ENCODE peak calls at places on chromosome 4, in four cellular contexts. Z is uterus, R is OCI-LY7, Y is HFF-Myc. P is an unnamed sample.

GRCh38 chr4:152990471-152991131 is 54.5 kb downstream of the FHDC1 start:
- DNase-seq in Z (no peak), Y (no peak), R (no peak), P (no peak)

GRCh38 chr4:675036-675804 is 878 bp downstream of the MYL5 start:
- DNase-seq in Z (no peak), R (peak), Y (no peak), P (no peak)

GRCh38 chr4:7206856-7207567 is 14.7 kb downstream of the SORCS2 start:
- DNase-seq in R (no peak), Z (peak), Y (peak), P (peak)

GRCh38 chr4:7147661-7148310 is 44.6 kb upstream of the SORCS2 start:
- DNase-seq in Z (no peak), R (no peak), Y (no peak), P (no peak)

GRCh38 chr4:71680706-71681105 is 103.2 kb downstream of the GC start:
- DNase-seq in R (no peak), Z (no peak), Y (no peak), P (no peak)

GRCh38 chr4:76251448-76252270 is at the start of gene FAM47E:
- DNase-seq in Y (no peak), Z (peak), R (no peak), P (no peak)

GRCh38 chr4:105601406-105601805 is 49.0 kb downstream of the ARHGEF38 start:
- DNase-seq in Z (no peak), Y (no peak), R (no peak), P (no peak)

GRCh38 chr4:89681219-89681618 is 155.7 kb downstream of the SNCA start:
- DNase-seq in Z (no peak), Y (no peak), R (no peak), P (no peak)

GRCh38 chr4:158523990-158524545 is 2.4 kb downstream of the RXFP1 start:
- DNase-seq in Z (no peak), Y (no peak), R (no peak), P (peak)

GRCh38 chr4:128812360-128812958 is 3.0 kb downstream of the JADE1 start:
- DNase-seq in R (peak), Z (no peak), Y (peak), P (no peak)

GRCh38 chr4:39427477-39428119 is 20.9 kb downstream of the KLB start:
- DNase-seq in R (no peak), Z (no peak), Y (no peak), P (no peak)
- H3K4me3 ChIP-seq in R (no peak), Z (no peak), Y (no peak), P (no peak)

GRCh38 chr4:138242076-138242829 is at the start of gene SLC7A11:
- DNase-seq in Y (peak), R (peak), Z (peak), P (peak)

GRCh38 chr4:138242830-138243149 is 641 bp upstream of the SLC7A11 start:
- DNase-seq in Z (no peak), Y (no peak), R (no peak), P (no peak)

GRCh38 chr4:138243369-138243768 is 1.2 kb upstream of the SLC7A11 start:
- DNase-seq in R (no peak), Z (no peak), Y (no peak), P (no peak)

GRCh38 chr4:138239496-138239895 is 2.7 kb downstream of the SLC7A11 start:
- DNase-seq in Y (no peak), R (no peak), Z (no peak), P (no peak)

DNA sequence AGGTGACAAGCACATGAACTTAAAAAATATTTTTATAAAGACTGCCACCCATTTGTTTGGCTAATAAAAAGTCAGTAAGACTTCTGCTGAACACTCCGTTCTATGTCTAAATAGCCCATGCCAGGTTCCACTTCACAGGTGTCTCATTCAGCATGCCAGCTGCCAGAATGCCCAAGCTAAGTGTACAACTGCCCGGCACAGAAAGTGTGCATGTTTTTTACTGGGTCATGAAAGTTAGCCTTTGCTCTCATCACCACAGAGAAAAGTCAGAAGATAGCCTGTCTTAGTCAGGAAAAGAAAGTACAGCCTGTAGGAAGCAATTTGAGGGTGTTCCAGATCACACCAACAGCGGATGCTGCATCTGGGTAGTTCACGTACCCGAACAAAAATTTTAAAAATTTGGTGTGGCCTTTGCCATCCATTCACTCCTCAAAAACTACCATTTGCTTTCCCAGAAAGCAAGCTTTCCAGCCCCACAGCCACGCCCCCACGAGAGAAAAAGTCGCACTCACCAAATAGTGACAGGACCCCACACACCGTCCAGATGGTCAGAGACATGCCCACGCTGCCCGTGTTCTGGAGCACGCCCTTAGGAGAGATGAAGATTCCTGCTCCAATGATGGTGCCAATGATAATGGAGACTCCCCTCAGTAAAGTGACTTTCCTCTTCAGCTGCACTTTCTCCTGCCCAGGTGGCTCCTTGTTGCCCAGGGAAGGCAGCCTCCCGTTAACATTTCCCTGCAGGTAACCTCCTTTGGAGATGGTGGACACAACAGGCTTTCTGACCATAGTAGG is 671 bp downstream of the SLC7A11 start:
- DNase-seq in Y (no peak), R (peak), Z (no peak), P (no peak)
- H3K4me3 ChIP-seq in Y (peak), R (peak), Z (no peak), P (peak)

DNA sequence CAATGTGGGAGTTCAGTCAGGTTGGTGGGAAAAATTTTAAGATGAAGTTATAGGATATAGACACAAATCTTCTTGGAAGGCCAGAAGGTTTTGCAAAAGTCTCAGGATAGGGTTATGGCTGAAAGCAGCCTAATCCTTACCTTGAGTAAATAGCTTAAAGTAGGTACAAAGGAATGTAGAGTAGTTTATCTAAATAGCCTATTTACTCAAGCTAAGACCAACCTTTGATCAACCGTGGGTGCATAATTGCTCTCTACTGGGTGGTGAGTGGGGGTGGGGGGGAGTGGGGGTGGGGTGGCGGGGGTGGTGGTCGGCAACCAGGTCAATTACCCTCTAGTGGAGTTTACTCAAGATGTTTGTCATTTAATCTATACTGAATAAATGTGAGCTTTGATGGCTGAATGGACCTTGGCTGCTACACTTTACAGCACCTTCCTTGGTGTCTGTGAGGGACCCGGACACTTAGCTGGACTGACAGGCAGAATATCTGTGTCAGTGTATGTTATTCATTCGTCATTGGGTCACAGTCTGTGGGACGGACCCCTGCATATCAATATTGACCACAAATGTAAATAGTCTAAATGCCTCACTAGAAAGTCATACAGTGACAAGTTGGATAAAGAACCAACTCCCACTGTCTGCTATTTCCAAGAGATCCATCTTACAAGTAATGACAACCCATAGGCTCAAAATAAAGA is 545.7 kb upstream of the PABPC4L start:
- DNase-seq in Z (no peak), Y (no peak), R (no peak), P (no peak)
- H3K4me3 ChIP-seq in Z (no peak), Y (no peak), R (no peak), P (no peak)

GRCh38 chr4:30429813-30430466 is 290.2 kb upstream of the PCDH7 start:
- DNase-seq in Z (no peak), R (no peak), Y (no peak), P (no peak)

GRCh38 chr4:30436394-30436793 is 283.8 kb upstream of the PCDH7 start:
- DNase-seq in R (no peak), Z (no peak), Y (no peak), P (no peak)

GRCh38 chr4:30437316-30437715 is 282.9 kb upstream of the PCDH7 start:
- DNase-seq in Y (no peak), R (no peak), Z (no peak), P (no peak)

GRCh38 chr4:30434656-30435055 is 285.5 kb upstream of the PCDH7 start:
- DNase-seq in Z (no peak), R (no peak), Y (no peak), P (no peak)
- H3K4me3 ChIP-seq in Z (no peak), R (no peak), Y (no peak), P (no peak)